ENCODE peak calls at places on chromosomes 1 and 21, in seven cellular contexts. H, M, S, Y, Z, D and O are unnamed samples.

GRCh38 chr1:212982430-212983152 is 32.2 kb downstream of the VASH2 start:
- DNase-seq in D (no peak), H (no peak), Z (no peak), S (no peak), Y (no peak), M (no peak), O (no peak)

GRCh38 chr1:41613646-41614592 is 129.4 kb upstream of the EDN2 start:
- DNase-seq in M (no peak), S (no peak), Y (no peak), Z (no peak), H (no peak), D (peak), O (no peak)

GRCh38 chr1:52502789-52503188 is 50.1 kb downstream of the TUT4 start:
- DNase-seq in S (no peak), H (no peak), M (no peak), D (no peak), Y (no peak), Z (peak), O (no peak)

GRCh38 chr1:47931395-47931794 is 65.8 kb downstream of the TRABD2B start:
- DNase-seq in S (no peak), Z (no peak), Y (no peak), H (no peak), M (peak), D (no peak), O (no peak)

GRCh38 chr1:201172999-201173610 is 17.5 kb upstream of the IGFN1 start:
- DNase-seq in H (no peak), M (no peak), S (no peak), Z (no peak), Y (no peak), D (no peak), O (no peak)

GRCh38 chr1:114003431-114003830 is 24.2 kb downstream of the OLFML3 start:
- DNase-seq in H (no peak), D (no peak), S (no peak), Y (no peak), Z (no peak), M (no peak), O (no peak)

GRCh38 chr1:234842726-234843641 is 233.0 kb upstream of the IRF2BP2 start:
- DNase-seq in H (no peak), S (no peak), Z (peak), D (peak), M (no peak), Y (peak), O (no peak)

GRCh38 chr1:1275836-1276235 is 2.2 kb upstream of the UBE2J2 start:
- DNase-seq in D (peak), H (no peak), M (no peak), Z (no peak), S (no peak), Y (no peak), O (no peak)

GRCh38 chr1:8323706-8324105 is 5.8 kb downstream of the SLC45A1 start:
- DNase-seq in M (no peak), Z (no peak), S (no peak), D (no peak), Y (peak), H (no peak), O (no peak)

GRCh38 chr1:91349524-91349923 is 55.1 kb downstream of the HFM1 start:
- DNase-seq in S (no peak), D (no peak), Y (no peak), H (no peak), Z (no peak), M (no peak), O (no peak)

DNA sequence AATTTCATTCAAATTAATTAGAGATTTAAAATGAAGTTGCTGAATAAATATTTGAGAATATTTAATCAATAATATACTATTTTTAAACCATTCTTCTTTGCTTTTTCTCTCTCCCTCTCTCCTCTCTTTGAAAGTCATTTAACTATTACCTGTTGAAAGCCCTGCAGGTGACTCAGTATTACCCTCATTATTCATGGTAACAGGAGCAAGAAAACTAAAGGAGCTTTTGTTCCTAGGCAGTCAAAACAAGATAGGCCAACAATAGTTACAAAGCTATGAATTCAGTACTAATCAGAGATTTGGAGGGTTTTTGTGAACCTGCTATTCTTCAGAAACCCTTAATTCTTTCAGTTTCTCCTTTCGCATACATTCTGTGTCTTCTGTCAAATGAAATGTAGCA is 721.3 kb upstream of the NCAM2 start:
- DNase-seq in Z (no peak), H (no peak), S (peak), M (no peak), Y (no peak), D (no peak), O (no peak)
- H3K4me3 ChIP-seq in Z (no peak), H (no peak), S (no peak), M (no peak), Y (no peak), D (no peak), O (no peak)

GRCh38 chr1:44807364-44808062 is 362 bp upstream of the DYNLT4 start:
- DNase-seq in S (peak), M (peak), Y (peak), H (peak), D (peak), Z (peak), O (peak)
- H3K4me3 ChIP-seq in S (peak), M (no peak), Y (peak), H (peak), D (peak), Z (no peak), O (peak)

GRCh38 chr1:170929412-170929834 is 5.9 kb upstream of the MROH9 start:
- DNase-seq in Y (no peak), M (no peak), H (no peak), Z (no peak), D (peak), S (no peak), O (no peak)

GRCh38 chr1:170931650-170932049 is 3.7 kb upstream of the MROH9 start:
- DNase-seq in M (no peak), H (no peak), S (no peak), D (no peak), Z (no peak), Y (no peak), O (no peak)

GRCh38 chr1:170927955-170928850 is 7.1 kb upstream of the MROH9 start:
- DNase-seq in D (peak), Y (no peak), S (no peak), H (no peak), M (peak), Z (no peak), O (no peak)

GRCh38 chr1:170932236-170932635 is 3.1 kb upstream of the MROH9 start:
- DNase-seq in H (no peak), D (no peak), M (no peak), S (no peak), Z (no peak), Y (no peak), O (no peak)

GRCh38 chr1:170929835-170930554 is 5.3 kb upstream of the MROH9 start:
- DNase-seq in Y (no peak), M (peak), D (peak), H (peak), Z (peak), S (peak), O (peak)
- H3K4me3 ChIP-seq in Y (no peak), M (no peak), D (no peak), H (no peak), Z (no peak), S (no peak), O (no peak)

GRCh38 chr1:184419734-184420161 is 32.9 kb downstream of the C1orf21 start:
- DNase-seq in Y (no peak), D (no peak), S (no peak), H (no peak), Z (no peak), M (no peak), O (no peak)
- H3K4me3 ChIP-seq in Y (no peak), D (no peak), S (no peak), H (no peak), Z (no peak), M (no peak), O (no peak)

GRCh38 chr1:220879509-220880366 is 495 bp downstream of the HLX start:
- DNase-seq in Z (peak), D (peak), M (no peak), H (peak), S (no peak), Y (peak), O (no peak)
- H3K4me3 ChIP-seq in Z (peak), D (peak), M (peak), H (peak), S (peak), Y (peak), O (peak)

GRCh38 chr1:177163844-177164379 is 600 bp downstream of the ASTN1 start:
- DNase-seq in Y (no peak), Z (no peak), M (no peak), D (no peak), S (no peak), H (peak), O (no peak)
- H3K4me3 ChIP-seq in Y (peak), Z (peak), M (no peak), D (no peak), S (peak), H (peak), O (peak)